ENCODE peak calls at places on chromosomes 16 and 17, in six cellular contexts. One of them, this sample, is unnamed.

GRCh38 chr17:7445011-7445927 is at the start of gene CHRNB1:
- DNase-seq in body of pancreas: peak; percentile 88
- DNase-seq in breast epithelium: no peak
- DNase-seq in coronary artery: peak; percentile 82
- DNase-seq in cardiac muscle cell: peak; percentile 46
- DNase-seq in pancreas: peak; percentile 80
- DNase-seq in this sample: peak; percentile 96

GRCh38 chr17:8629371-8630226 is 926 bp downstream of the MYH10 start:
- DNase-seq in pancreas: peak; percentile 21
- DNase-seq in cardiac muscle cell: peak; percentile 53
- DNase-seq in body of pancreas: peak; percentile 16
- DNase-seq in breast epithelium: no peak
- DNase-seq in coronary artery: no peak
- DNase-seq in this sample: no peak

GRCh38 chr17:21283482-21284318 is 811 bp upstream of the MAP2K3 start:
- DNase-seq in pancreas: peak; percentile 35
- DNase-seq in breast epithelium: no peak
- DNase-seq in body of pancreas: peak; percentile 46
- DNase-seq in cardiac muscle cell: peak; percentile 45
- DNase-seq in coronary artery: peak; percentile 82
- DNase-seq in this sample: peak; percentile 87

GRCh38 chr16:15434425-15435215 is at the start of gene BMERB1:
- DNase-seq in body of pancreas: peak; percentile 70
- DNase-seq in breast epithelium: peak; percentile 63
- DNase-seq in pancreas: peak; percentile 62
- DNase-seq in coronary artery: peak; percentile 84
- DNase-seq in cardiac muscle cell: peak; percentile 82
- DNase-seq in this sample: peak; percentile 46

GRCh38 chr17:179066-179432 is 2.4 kb downstream of the DOC2B start:
- DNase-seq in breast epithelium: no peak
- DNase-seq in coronary artery: no peak
- DNase-seq in body of pancreas: no peak
- DNase-seq in pancreas: no peak
- DNase-seq in cardiac muscle cell: no peak
- DNase-seq in this sample: no peak

GRCh38 chr16:50473375-50473945 is 74.7 kb upstream of the NKD1 start:
- DNase-seq in breast epithelium: no peak
- DNase-seq in coronary artery: no peak
- DNase-seq in cardiac muscle cell: peak; percentile 21
- DNase-seq in pancreas: no peak
- DNase-seq in body of pancreas: no peak
- DNase-seq in this sample: no peak

GRCh38 chr17:5870231-5870953 is 199.8 kb upstream of the WSCD1 start:
- DNase-seq in pancreas: no peak
- DNase-seq in breast epithelium: no peak
- DNase-seq in cardiac muscle cell: no peak
- DNase-seq in body of pancreas: no peak
- DNase-seq in coronary artery: no peak
- DNase-seq in this sample: no peak

GRCh38 chr17:29243792-29244191 is 2.9 kb upstream of the CRYBA1 start:
- DNase-seq in breast epithelium: no peak
- DNase-seq in body of pancreas: no peak
- DNase-seq in pancreas: no peak
- DNase-seq in cardiac muscle cell: no peak
- DNase-seq in coronary artery: no peak
- DNase-seq in this sample: no peak

GRCh38 chr16:68396481-68396880 is 51.8 kb downstream of the SMPD3 start:
- DNase-seq in body of pancreas: peak; percentile 84
- DNase-seq in pancreas: peak; percentile 77
- DNase-seq in coronary artery: no peak
- DNase-seq in cardiac muscle cell: peak; percentile 61
- DNase-seq in breast epithelium: no peak
- DNase-seq in this sample: peak; percentile 28

GRCh38 chr16:67115649-67116048 is 5.9 kb downstream of the PHAF1 start:
- DNase-seq in coronary artery: peak; percentile 47
- DNase-seq in body of pancreas: no peak
- DNase-seq in cardiac muscle cell: peak; percentile 44
- DNase-seq in pancreas: no peak
- DNase-seq in breast epithelium: no peak
- DNase-seq in this sample: no peak

GRCh38 chr16:87233928-87234327 is 83.3 kb downstream of the C16orf95 start:
- DNase-seq in body of pancreas: peak; percentile 22
- DNase-seq in breast epithelium: no peak
- DNase-seq in cardiac muscle cell: peak; percentile 68
- DNase-seq in pancreas: no peak
- DNase-seq in coronary artery: no peak
- DNase-seq in this sample: no peak

GRCh38 chr16:53809088-53809951 is 105.4 kb downstream of the FTO start:
- DNase-seq in cardiac muscle cell: peak; percentile 84
- DNase-seq in coronary artery: no peak
- DNase-seq in body of pancreas: no peak
- DNase-seq in pancreas: no peak
- DNase-seq in breast epithelium: no peak
- DNase-seq in this sample: no peak

GRCh38 chr16:24497405-24497804 is 42.0 kb upstream of the RBBP6 start:
- DNase-seq in body of pancreas: no peak
- DNase-seq in coronary artery: no peak
- DNase-seq in pancreas: no peak
- DNase-seq in breast epithelium: no peak
- DNase-seq in cardiac muscle cell: peak; percentile 32
- DNase-seq in this sample: no peak

GRCh38 chr16:88505405-88506082 is 52.5 kb downstream of the ZFPM1 start:
- DNase-seq in pancreas: peak; percentile 89
- DNase-seq in breast epithelium: no peak
- DNase-seq in cardiac muscle cell: peak; percentile 30
- DNase-seq in coronary artery: no peak
- DNase-seq in body of pancreas: peak; percentile 92
- DNase-seq in this sample: no peak

GRCh38 chr16:676565-677297 is 1.3 kb downstream of the RHBDL1 start:
- DNase-seq in pancreas: no peak
- DNase-seq in breast epithelium: no peak
- DNase-seq in coronary artery: no peak
- DNase-seq in cardiac muscle cell: no peak
- DNase-seq in body of pancreas: no peak
- DNase-seq in this sample: no peak

DNA sequence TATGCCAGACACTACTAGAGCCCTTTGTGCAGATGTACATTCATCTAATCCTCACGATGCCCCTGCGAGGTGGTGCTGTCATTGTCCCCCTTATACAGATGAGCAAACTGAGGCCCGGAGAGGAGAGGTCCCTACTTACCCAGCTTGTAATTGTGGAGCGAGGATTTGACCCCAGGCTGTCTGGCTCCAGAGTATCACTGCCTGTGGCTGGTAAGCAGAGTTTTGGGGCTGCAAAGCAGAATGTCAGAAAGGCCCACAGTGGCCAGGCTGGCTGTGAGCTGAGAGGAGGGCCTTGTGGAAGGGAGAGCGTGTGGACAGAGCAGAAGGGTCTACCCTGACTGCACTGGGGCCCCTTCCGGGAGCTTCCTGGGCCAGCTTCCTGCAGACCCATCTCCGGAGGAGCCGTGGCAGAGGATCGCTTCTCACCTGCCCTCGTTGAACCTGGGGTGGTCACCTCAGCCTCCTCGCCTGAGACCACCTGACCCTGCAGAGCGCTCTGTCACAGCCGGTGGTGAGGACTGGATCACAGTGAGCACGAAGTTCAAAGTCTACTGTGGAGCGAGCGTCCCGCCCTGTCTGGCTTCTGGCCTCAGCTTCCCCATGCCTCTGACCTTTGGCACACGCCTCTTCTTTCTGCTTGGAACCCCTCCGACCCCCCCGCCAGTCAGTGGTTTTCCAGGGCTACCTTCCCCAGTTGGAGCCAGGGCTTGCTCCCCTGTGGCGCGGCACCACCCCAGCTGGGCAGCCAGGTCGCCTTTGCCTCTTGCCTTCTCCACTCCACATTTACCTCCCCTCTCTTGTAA is 12.1 kb downstream of the CMIP start:
- DNase-seq in coronary artery: no peak
- DNase-seq in cardiac muscle cell: no peak
- DNase-seq in pancreas: peak; percentile 61
- DNase-seq in body of pancreas: peak; percentile 73
- DNase-seq in breast epithelium: no peak
- DNase-seq in this sample: no peak
- H3K27ac ChIP-seq in coronary artery: no peak overlapping the region
- H3K27ac ChIP-seq in cardiac muscle cell: no peak overlapping the region
- H3K27ac ChIP-seq in pancreas: no peak overlapping the region
- H3K27ac ChIP-seq in body of pancreas: peak overlapping the region; percentile 45
- H3K27ac ChIP-seq in breast epithelium: no peak overlapping the region
- H3K27ac ChIP-seq in this sample: peak overlapping the region; percentile 69

GRCh38 chr16:14003119-14003570 is 68.0 kb upstream of the MRTFB start:
- DNase-seq in cardiac muscle cell: peak; percentile 76
- DNase-seq in body of pancreas: peak; percentile 69
- DNase-seq in breast epithelium: peak; percentile 77
- DNase-seq in coronary artery: peak; percentile 76
- DNase-seq in pancreas: no peak
- DNase-seq in this sample: peak; percentile 82
- TF ChIP-seq CTCF in cardiac muscle cell: no peak
- TF ChIP-seq CTCF in body of pancreas: no peak
- TF ChIP-seq CTCF in breast epithelium: peak; percentile 30
- TF ChIP-seq CTCF in coronary artery: peak; percentile 25
- TF ChIP-seq CTCF in pancreas: no peak
- TF ChIP-seq CTCF in this sample: peak; percentile 10

GRCh38 chr17:82434216-82434565 is 15.8 kb upstream of the OGFOD3 start:
- DNase-seq in breast epithelium: no peak
- DNase-seq in pancreas: no peak
- DNase-seq in coronary artery: no peak
- DNase-seq in body of pancreas: no peak
- DNase-seq in cardiac muscle cell: no peak
- DNase-seq in this sample: no peak
- H3K27ac ChIP-seq in breast epithelium: no peak overlapping the region
- H3K27ac ChIP-seq in pancreas: no peak overlapping the region
- H3K27ac ChIP-seq in coronary artery: no peak overlapping the region
- H3K27ac ChIP-seq in body of pancreas: no peak overlapping the region
- H3K27ac ChIP-seq in cardiac muscle cell: no peak overlapping the region
- H3K27ac ChIP-seq in this sample: no peak overlapping the region

GRCh38 chr17:50149425-50150353 is 788 bp downstream of the PPP1R9B start:
- DNase-seq in body of pancreas: peak; percentile 74
- DNase-seq in cardiac muscle cell: peak; percentile 64
- DNase-seq in breast epithelium: no peak
- DNase-seq in coronary artery: no peak
- DNase-seq in pancreas: peak; percentile 63
- DNase-seq in this sample: peak; percentile 96
- TF ChIP-seq CTCF in body of pancreas: no peak
- TF ChIP-seq CTCF in cardiac muscle cell: no peak
- TF ChIP-seq CTCF in breast epithelium: no peak
- TF ChIP-seq CTCF in coronary artery: no peak
- TF ChIP-seq CTCF in pancreas: no peak
- TF ChIP-seq CTCF in this sample: no peak

GRCh38 chr17:61388561-61389356 is 10.9 kb upstream of the TBX2 start:
- DNase-seq in cardiac muscle cell: no peak
- DNase-seq in pancreas: no peak
- DNase-seq in coronary artery: no peak
- DNase-seq in breast epithelium: no peak
- DNase-seq in body of pancreas: no peak
- DNase-seq in this sample: no peak
- H3K27ac ChIP-seq in cardiac muscle cell: no peak overlapping the region
- H3K27ac ChIP-seq in pancreas: no peak overlapping the region
- H3K27ac ChIP-seq in coronary artery: no peak overlapping the region
- H3K27ac ChIP-seq in breast epithelium: no peak overlapping the region
- H3K27ac ChIP-seq in body of pancreas: no peak overlapping the region
- H3K27ac ChIP-seq in this sample: no peak overlapping the region

GRCh38 chr16:84616515-84616914 is 1.4 kb downstream of the COTL1 start:
- DNase-seq in breast epithelium: no peak
- DNase-seq in pancreas: no peak
- DNase-seq in body of pancreas: no peak
- DNase-seq in coronary artery: no peak
- DNase-seq in cardiac muscle cell: no peak
- DNase-seq in this sample: no peak

GRCh38 chr16:84613408-84614071 is 4.3 kb downstream of the COTL1 start:
- DNase-seq in pancreas: no peak
- DNase-seq in coronary artery: no peak
- DNase-seq in breast epithelium: no peak
- DNase-seq in body of pancreas: no peak
- DNase-seq in cardiac muscle cell: no peak
- DNase-seq in this sample: no peak

GRCh38 chr16:84617068-84617630 is 729 bp downstream of the COTL1 start:
- DNase-seq in cardiac muscle cell: no peak
- DNase-seq in breast epithelium: no peak
- DNase-seq in coronary artery: no peak
- DNase-seq in pancreas: no peak
- DNase-seq in body of pancreas: no peak
- DNase-seq in this sample: peak; percentile 90

GRCh38 chr16:84614075-84614474 is 3.8 kb downstream of the COTL1 start:
- DNase-seq in cardiac muscle cell: peak; percentile 49
- DNase-seq in coronary artery: no peak
- DNase-seq in breast epithelium: no peak
- DNase-seq in body of pancreas: no peak
- DNase-seq in pancreas: no peak
- DNase-seq in this sample: peak; percentile 67

GRCh38 chr16:84614914-84615813 is 2.7 kb downstream of the COTL1 start:
- DNase-seq in breast epithelium: no peak
- DNase-seq in cardiac muscle cell: no peak
- DNase-seq in coronary artery: no peak
- DNase-seq in pancreas: no peak
- DNase-seq in body of pancreas: no peak
- DNase-seq in this sample: no peak
- TF ChIP-seq CTCF in breast epithelium: no peak
- TF ChIP-seq CTCF in cardiac muscle cell: no peak
- TF ChIP-seq CTCF in coronary artery: no peak
- TF ChIP-seq CTCF in pancreas: no peak
- TF ChIP-seq CTCF in body of pancreas: no peak
- TF ChIP-seq CTCF in this sample: no peak

GRCh38 chr17:78900816-78901215 is 2.2 kb downstream of the CEP295NL start:
- DNase-seq in coronary artery: no peak
- DNase-seq in body of pancreas: no peak
- DNase-seq in cardiac muscle cell: no peak
- DNase-seq in breast epithelium: no peak
- DNase-seq in pancreas: no peak
- DNase-seq in this sample: no peak

GRCh38 chr17:78905111-78905510 is 2.1 kb upstream of the CEP295NL start:
- DNase-seq in breast epithelium: no peak
- DNase-seq in coronary artery: no peak
- DNase-seq in cardiac muscle cell: no peak
- DNase-seq in pancreas: no peak
- DNase-seq in body of pancreas: no peak
- DNase-seq in this sample: no peak

GRCh38 chr17:78904371-78904770 is 1.4 kb upstream of the CEP295NL start:
- DNase-seq in pancreas: no peak
- DNase-seq in breast epithelium: no peak
- DNase-seq in coronary artery: no peak
- DNase-seq in body of pancreas: no peak
- DNase-seq in cardiac muscle cell: no peak
- DNase-seq in this sample: no peak

GRCh38 chr17:78901806-78902205 is 1.2 kb downstream of the CEP295NL start:
- DNase-seq in pancreas: no peak
- DNase-seq in coronary artery: no peak
- DNase-seq in cardiac muscle cell: no peak
- DNase-seq in body of pancreas: no peak
- DNase-seq in breast epithelium: no peak
- DNase-seq in this sample: no peak

GRCh38 chr17:78903101-78903779 is at the start of gene CEP295NL:
- DNase-seq in cardiac muscle cell: no peak
- DNase-seq in pancreas: peak; percentile 60
- DNase-seq in body of pancreas: peak; percentile 73
- DNase-seq in breast epithelium: no peak
- DNase-seq in coronary artery: no peak
- DNase-seq in this sample: no peak
- H3K27ac ChIP-seq in cardiac muscle cell: no peak within 1 kb of the TSS
- H3K27ac ChIP-seq in pancreas: no peak within 1 kb of the TSS
- H3K27ac ChIP-seq in body of pancreas: peak within 1 kb of the TSS; percentile 7
- H3K27ac ChIP-seq in breast epithelium: no peak within 1 kb of the TSS
- H3K27ac ChIP-seq in coronary artery: no peak within 1 kb of the TSS
- H3K27ac ChIP-seq in this sample: no peak within 1 kb of the TSS

GRCh38 chr16:2244301-2244700 is 7.1 kb downstream of the ECI1 start:
- DNase-seq in cardiac muscle cell: no peak
- DNase-seq in body of pancreas: no peak
- DNase-seq in breast epithelium: no peak
- DNase-seq in coronary artery: no peak
- DNase-seq in pancreas: no peak
- DNase-seq in this sample: no peak
- TF ChIP-seq CTCF in cardiac muscle cell: peak; percentile 5
- TF ChIP-seq CTCF in body of pancreas: no peak
- TF ChIP-seq CTCF in breast epithelium: no peak
- TF ChIP-seq CTCF in coronary artery: no peak
- TF ChIP-seq CTCF in pancreas: no peak
- TF ChIP-seq CTCF in this sample: no peak

This sample was measured in left lung.